ENCODE peak calls at places on chromosomes 7 and 10, in four cellular contexts. P is kidney, A is stomach, I is fibroblast of mammary gland. C is an unnamed sample.
A peak's percentile ranks its signal among the peaks of the same experiment; 100 is the strongest.

GRCh38 chr7:73966941-73967831 is 60.8 kb upstream of the ELN start:
- DNase-seq in A (no peak), P (peak; percentile 61), I (no peak), C (no peak)

GRCh38 chr7:99047526-99048077 is 96.3 kb downstream of the SMURF1 start:
- DNase-seq in I (no peak), A (no peak), P (no peak), C (no peak)

GRCh38 chr10:34473174-34474059 is 341.7 kb downstream of the PARD3 start:
- DNase-seq in P (no peak), I (no peak), A (no peak), C (no peak)

GRCh38 chr10:75417522-75417927 is 13.9 kb upstream of the LRMDA start:
- DNase-seq in I (no peak), P (no peak), A (no peak), C (no peak)

GRCh38 chr10:79981673-79982485 is 33.0 kb upstream of the SFTPD start:
- DNase-seq in P (peak; percentile 88), A (peak; percentile 72), I (peak; percentile 10), C (peak; percentile 26)

GRCh38 chr7:101804087-101804631 is 13.3 kb upstream of the CUX1 start:
- DNase-seq in A (no peak), I (no peak), P (no peak), C (no peak)

GRCh38 chr10:70850097-70850496 is 34.3 kb downstream of the SGPL1 start:
- DNase-seq in P (no peak), I (peak; percentile 14), A (no peak), C (no peak)

GRCh38 chr10:119256030-119256429 is 48.7 kb downstream of the GRK5 start:
- DNase-seq in A (no peak), I (no peak), P (no peak), C (no peak)

GRCh38 chr7:69717221-69717620 is 118.9 kb downstream of the AUTS2 start:
- DNase-seq in P (no peak), A (no peak), I (no peak), C (no peak)

GRCh38 chr10:48611133-48611532 is 6.3 kb upstream of the ARHGAP22 start:
- DNase-seq in A (no peak), I (no peak), P (no peak), C (no peak)

GRCh38 chr10:129035052-129035805 is 431.8 kb upstream of the MGMT start:
- DNase-seq in I (no peak), P (peak; percentile 85), A (no peak), C (no peak)

GRCh38 chr7:80147543-80148376 is 13.1 kb downstream of the GNAI1 start:
- DNase-seq in P (no peak), I (peak; percentile 93), A (no peak), C (no peak)

GRCh38 chr7:129950191-129950940 is 2.4 kb downstream of the UBE2H start:
- DNase-seq in A (no peak), I (no peak), P (peak; percentile 11), C (peak; percentile 73)

GRCh38 chr7:101747758-101748345 is 69.6 kb upstream of the CUX1 start:
- DNase-seq in P (no peak), A (no peak), I (no peak), C (no peak)

GRCh38 chr7:157769016-157769869 is 432.4 kb downstream of the DNAJB6 start:
- DNase-seq in I (no peak), P (no peak), A (no peak), C (no peak)

GRCh38 chr10:112832361-112832878 is 117.6 kb upstream of the TCF7L2 start:
- DNase-seq in P (peak; percentile 62), A (no peak), I (no peak), C (no peak)

GRCh38 chr10:83943920-83944319 is 195.4 kb upstream of the GHITM start:
- DNase-seq in P (no peak), I (no peak), A (no peak), C (no peak)

GRCh38 chr7:113710310-113711106 is 208.3 kb downstream of the PPP1R3A start:
- DNase-seq in I (peak; percentile 85), A (no peak), P (no peak), C (peak; percentile 43)

GRCh38 chr7:126937196-126937595 is 315.5 kb downstream of the GRM8 start:
- DNase-seq in P (no peak), A (no peak), I (no peak), C (no peak)

GRCh38 chr10:78605800-78606350 is 462.9 kb upstream of the ZMIZ1 start:
- DNase-seq in P (no peak), A (no peak), I (peak; percentile 31), C (no peak)
- TF ChIP-seq CTCF in P (no peak), A (no peak), I (no peak), C (no peak)

GRCh38 chr10:5589963-5590511 is 65.3 kb downstream of the CALML3 start:
- DNase-seq in A (no peak), I (peak; percentile 35), P (peak; percentile 26), C (no peak)
- TF ChIP-seq CTCF in A (no peak), I (peak; percentile 21), P (no peak), C (no peak)

GRCh38 chr7:128217972-128218652 is 23.0 kb upstream of the LEP start:
- DNase-seq in P (no peak), A (no peak), I (peak; percentile 48), C (no peak)
- TF ChIP-seq CTCF in P (no peak), A (no peak), I (peak; percentile 19), C (no peak)

GRCh38 chr7:2921748-2922147 is 77.6 kb upstream of the GNA12 start:
- DNase-seq in P (no peak), I (no peak), A (no peak), C (no peak)
- TF ChIP-seq CTCF in P (no peak), I (no peak), A (no peak), C (no peak)

GRCh38 chr7:106466867-106467266 is 182.1 kb upstream of the NAMPT start:
- DNase-seq in A (no peak), I (no peak), P (no peak), C (no peak)
- TF ChIP-seq CTCF in A (no peak), I (no peak), P (no peak), C (no peak)

GRCh38 chr10:106278385-106278784 is 886.1 kb downstream of the SORCS1 start:
- DNase-seq in I (no peak), P (no peak), A (no peak), C (no peak)
- TF ChIP-seq CTCF in I (no peak), P (no peak), A (no peak), C (no peak)

DNA sequence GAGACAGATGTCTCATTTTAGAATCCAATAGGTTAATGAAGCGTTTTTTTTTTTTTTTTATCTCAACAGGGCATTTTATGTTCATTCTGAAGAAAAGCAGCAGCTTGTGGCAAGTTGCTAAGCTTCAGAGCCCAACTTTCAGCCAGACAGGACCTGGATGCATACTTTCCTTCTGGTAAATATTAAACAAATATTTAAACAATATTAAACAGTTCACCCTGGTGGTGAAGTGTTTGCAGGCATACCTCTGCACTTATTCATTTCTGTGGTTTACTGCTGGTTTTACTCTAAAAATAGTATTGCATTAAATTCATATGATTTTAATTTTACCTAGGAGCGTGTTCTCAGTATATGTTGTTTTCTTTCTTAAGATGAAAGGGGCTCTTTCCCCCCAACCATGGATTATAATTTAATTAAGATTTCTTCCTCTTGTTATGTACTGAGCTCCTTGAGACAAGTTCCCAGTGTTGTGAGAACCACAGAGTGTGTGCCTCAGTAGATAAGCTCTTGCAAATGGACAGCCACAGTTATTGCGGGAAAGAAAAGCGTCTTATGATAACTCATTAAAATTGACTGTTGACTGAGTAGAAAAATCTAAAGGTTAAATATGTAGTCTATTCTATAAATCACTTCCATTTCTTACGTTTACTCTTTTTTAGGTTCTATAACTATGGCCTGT is 155.8 kb downstream of the MALRD1 start:
- DNase-seq in P (no peak), I (no peak), A (no peak), C (no peak)
- TF ChIP-seq CTCF in P (no peak), I (no peak), A (no peak), C (no peak)

GRCh38 chr7:28126047-28127041 is 54.3 kb downstream of the JAZF1 start:
- DNase-seq in I (no peak), A (no peak), P (no peak), C (no peak)
- TF ChIP-seq CTCF in I (no peak), A (no peak), P (no peak), C (no peak)

DNA sequence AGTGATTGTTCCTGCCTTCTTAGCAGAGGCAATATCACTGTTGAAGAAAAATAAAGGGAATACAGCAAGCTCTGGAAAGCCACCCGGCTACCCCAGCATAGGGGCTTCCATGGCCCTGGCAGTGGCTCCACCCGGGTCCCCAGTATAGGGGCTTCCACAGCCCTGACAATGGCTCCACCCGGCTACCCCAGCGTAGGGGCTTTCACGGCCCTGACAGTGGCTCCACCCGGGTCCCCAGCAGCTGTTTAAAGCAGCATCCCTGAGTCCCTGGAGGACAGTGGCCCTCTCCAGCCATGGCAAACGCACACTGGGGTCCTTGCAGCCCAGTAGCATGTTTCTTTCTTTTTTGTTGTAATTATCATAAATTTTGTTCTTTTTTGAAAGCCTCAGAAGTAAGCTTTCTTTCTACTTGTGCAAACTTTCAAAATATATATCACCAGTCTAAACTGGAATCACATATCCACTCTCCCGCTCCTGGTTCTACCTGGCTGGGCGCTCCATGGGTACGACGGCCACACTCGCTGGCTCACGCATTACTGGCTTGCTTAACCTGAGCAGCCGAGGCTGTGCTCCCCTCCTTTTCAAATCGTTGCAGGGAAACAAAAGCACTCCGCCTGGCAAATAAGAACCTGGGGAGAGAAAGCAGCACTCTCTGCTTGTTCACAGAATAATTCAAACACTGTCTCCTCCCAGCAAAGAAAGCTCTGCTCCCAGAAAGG is 62.1 kb downstream of the TCERG1L start:
- DNase-seq in I (no peak), P (no peak), A (no peak), C (no peak)
- TF ChIP-seq CTCF in I (no peak), P (no peak), A (no peak), C (no peak)